ENCODE peak calls at places on chromosomes 7 and 10, in five cellular contexts. One of them, this sample, is unnamed.

GRCh38 chr7:87156709-87157108 is 4.5 kb downstream of the DMTF1 start:
- DNase-seq in fibroblast of lung: peak
- DNase-seq in MM.1S: no peak
- DNase-seq in mammary epithelial cell: no peak
- DNase-seq in GM23248: peak
- DNase-seq in this sample: no peak

GRCh38 chr10:103277713-103278299 is 868 bp downstream of the INA start:
- DNase-seq in fibroblast of lung: no peak
- DNase-seq in mammary epithelial cell: no peak
- DNase-seq in GM23248: no peak
- DNase-seq in MM.1S: no peak
- DNase-seq in this sample: no peak

GRCh38 chr10:50422259-50422658 is 170.9 kb upstream of the ASAH2 start:
- DNase-seq in mammary epithelial cell: no peak
- DNase-seq in GM23248: no peak
- DNase-seq in fibroblast of lung: no peak
- DNase-seq in MM.1S: peak
- DNase-seq in this sample: no peak

GRCh38 chr7:92279429-92280031 is 33.8 kb downstream of the ANKIB1 start:
- DNase-seq in mammary epithelial cell: no peak
- DNase-seq in GM23248: no peak
- DNase-seq in fibroblast of lung: no peak
- DNase-seq in MM.1S: no peak
- DNase-seq in this sample: no peak

GRCh38 chr7:25665346-25665745 is 437.1 kb upstream of the NPVF start:
- DNase-seq in mammary epithelial cell: no peak
- DNase-seq in MM.1S: no peak
- DNase-seq in GM23248: peak
- DNase-seq in fibroblast of lung: no peak
- DNase-seq in this sample: no peak

GRCh38 chr10:45418859-45419672 is 45.0 kb downstream of the ALOX5 start:
- DNase-seq in MM.1S: peak
- DNase-seq in GM23248: peak
- DNase-seq in fibroblast of lung: peak
- DNase-seq in mammary epithelial cell: peak
- DNase-seq in this sample: no peak

GRCh38 chr10:97676770-97677581 is 10.1 kb downstream of the AVPI1 start:
- DNase-seq in GM23248: peak
- DNase-seq in fibroblast of lung: peak
- DNase-seq in mammary epithelial cell: peak
- DNase-seq in MM.1S: peak
- DNase-seq in this sample: peak

GRCh38 chr10:7085147-7085912 is 325.5 kb downstream of the SFMBT2 start:
- DNase-seq in mammary epithelial cell: no peak
- DNase-seq in fibroblast of lung: peak
- DNase-seq in GM23248: peak
- DNase-seq in MM.1S: no peak
- DNase-seq in this sample: no peak

GRCh38 chr7:1268076-1268815 is 35.6 kb downstream of the UNCX start:
- DNase-seq in mammary epithelial cell: no peak
- DNase-seq in MM.1S: no peak
- DNase-seq in fibroblast of lung: no peak
- DNase-seq in GM23248: no peak
- DNase-seq in this sample: no peak

GRCh38 chr10:91220194-91220953 is at the start of gene PCGF5:
- DNase-seq in mammary epithelial cell: peak
- DNase-seq in MM.1S: peak
- DNase-seq in fibroblast of lung: peak
- DNase-seq in GM23248: peak
- DNase-seq in this sample: peak
- TF ChIP-seq EZH2 in mammary epithelial cell: no peak
- TF ChIP-seq EZH2 in MM.1S: no peak
- TF ChIP-seq EZH2 in fibroblast of lung: no peak
- TF ChIP-seq EZH2 in GM23248: no peak
- TF ChIP-seq EZH2 in this sample: no peak

DNA sequence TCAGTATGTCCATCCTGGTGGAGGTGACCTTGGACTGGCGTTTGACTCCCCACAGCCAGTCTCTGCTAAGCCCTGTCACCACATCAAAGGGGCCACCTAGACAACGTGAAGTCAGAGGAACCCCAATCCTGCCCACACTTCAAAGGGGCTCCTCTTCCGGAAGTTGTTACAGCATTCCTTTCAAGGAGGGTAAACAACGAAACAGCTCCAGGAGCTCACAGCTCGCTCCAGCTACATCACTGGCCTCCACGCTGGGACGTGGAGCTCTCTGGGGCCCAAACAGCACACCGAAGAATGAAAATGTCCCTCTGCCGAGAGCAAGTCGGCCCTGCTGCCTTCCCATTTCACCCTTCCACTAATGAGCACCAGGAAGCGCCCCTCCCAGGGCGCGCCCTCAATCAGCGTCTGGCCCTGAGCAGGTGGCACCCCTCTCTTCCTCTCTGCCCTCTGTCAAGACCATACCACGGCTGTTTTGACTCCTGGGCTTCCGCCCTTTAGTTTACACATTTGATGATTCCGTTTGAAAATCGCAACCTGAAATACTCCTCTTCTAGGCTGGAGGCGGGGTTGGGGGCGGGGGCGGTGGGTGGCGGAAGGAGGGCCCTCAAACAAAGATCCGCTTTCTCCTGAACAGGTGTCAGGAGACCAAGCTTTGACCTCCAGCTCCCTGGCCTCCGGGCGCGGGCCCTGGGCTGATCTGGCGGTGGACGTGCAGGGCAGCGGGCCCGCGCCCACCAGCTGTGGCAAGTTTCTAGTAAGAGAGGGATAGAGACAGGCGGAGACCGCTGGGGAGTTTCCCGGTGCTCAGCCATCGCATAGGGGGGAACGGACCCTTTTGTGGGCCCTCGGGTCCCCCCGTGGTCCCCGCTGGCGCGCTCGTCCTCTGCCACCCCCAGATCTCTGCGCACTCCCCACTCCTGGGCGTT is 53.1 kb upstream of the KDM7A start:
- DNase-seq in fibroblast of lung: no peak
- DNase-seq in mammary epithelial cell: no peak
- DNase-seq in GM23248: no peak
- DNase-seq in MM.1S: peak
- DNase-seq in this sample: peak
- H3K9ac ChIP-seq in fibroblast of lung: no peak
- H3K9ac ChIP-seq in mammary epithelial cell: no peak
- H3K9ac ChIP-seq in GM23248: peak
- H3K9ac ChIP-seq in MM.1S: no peak
- H3K9ac ChIP-seq in this sample: peak

GRCh38 chr7:157701395-157701794 is 364.6 kb downstream of the DNAJB6 start:
- DNase-seq in mammary epithelial cell: no peak
- DNase-seq in GM23248: no peak
- DNase-seq in fibroblast of lung: no peak
- DNase-seq in MM.1S: no peak
- DNase-seq in this sample: no peak
- TF ChIP-seq EZH2 in mammary epithelial cell: no peak
- TF ChIP-seq EZH2 in GM23248: no peak
- TF ChIP-seq EZH2 in fibroblast of lung: no peak
- TF ChIP-seq EZH2 in MM.1S: no peak
- TF ChIP-seq EZH2 in this sample: no peak

DNA sequence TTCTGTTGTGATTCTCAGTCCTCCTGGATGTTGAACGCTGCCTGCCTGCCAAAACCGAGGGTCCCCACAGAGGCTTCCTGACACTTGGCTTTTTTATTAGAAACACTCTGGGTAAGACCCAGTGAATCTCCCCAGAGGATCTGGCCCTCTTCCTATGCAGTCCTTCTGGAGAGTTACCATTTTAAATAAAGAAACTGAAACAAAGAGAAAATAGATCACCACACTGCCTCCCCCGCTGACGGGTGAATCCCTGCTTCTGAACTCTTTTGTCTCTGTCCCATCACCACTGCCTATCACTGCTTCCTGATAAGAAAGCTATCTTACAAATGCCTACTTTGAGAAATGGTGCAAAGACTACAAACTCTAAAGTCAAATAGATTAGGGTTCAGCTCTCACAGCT is 79.4 kb upstream of the PPP1R3C start:
- DNase-seq in GM23248: no peak
- DNase-seq in fibroblast of lung: no peak
- DNase-seq in MM.1S: peak
- DNase-seq in mammary epithelial cell: no peak
- DNase-seq in this sample: no peak
- H3K9ac ChIP-seq in GM23248: peak
- H3K9ac ChIP-seq in fibroblast of lung: no peak
- H3K9ac ChIP-seq in MM.1S: peak
- H3K9ac ChIP-seq in mammary epithelial cell: no peak
- H3K9ac ChIP-seq in this sample: no peak

DNA sequence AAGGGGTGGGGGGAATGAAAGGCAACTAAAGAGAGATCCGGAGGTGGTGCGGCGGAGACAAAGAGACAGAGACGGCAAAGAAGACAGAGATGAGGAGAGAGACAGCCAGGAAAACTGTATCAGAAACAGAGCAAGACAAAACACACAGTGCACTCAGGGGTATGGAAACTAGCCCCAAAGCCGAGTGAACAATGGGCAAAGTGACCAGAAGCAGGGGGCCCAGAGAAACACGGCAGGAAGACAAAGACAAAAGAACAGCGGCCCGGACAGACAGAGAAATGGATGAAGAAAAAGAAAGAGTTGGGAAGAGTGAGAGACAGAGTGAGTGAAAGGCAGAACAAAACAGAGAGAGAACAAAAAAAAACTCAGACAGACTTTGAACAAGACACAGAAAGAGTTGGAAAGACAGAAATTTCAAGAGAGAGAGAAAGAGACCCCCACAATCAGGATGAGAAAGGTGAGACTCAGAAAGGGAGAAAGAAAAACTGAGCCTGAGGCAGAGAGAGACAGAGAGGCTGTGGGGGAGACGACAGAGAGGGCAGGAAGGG is 60.6 kb upstream of the PAX2 start:
- DNase-seq in mammary epithelial cell: no peak
- DNase-seq in MM.1S: no peak
- DNase-seq in fibroblast of lung: no peak
- DNase-seq in GM23248: no peak
- DNase-seq in this sample: no peak
- TF ChIP-seq EZH2 in mammary epithelial cell: no peak
- TF ChIP-seq EZH2 in MM.1S: no peak
- TF ChIP-seq EZH2 in fibroblast of lung: peak
- TF ChIP-seq EZH2 in GM23248: no peak
- TF ChIP-seq EZH2 in this sample: no peak

GRCh38 chr10:115937756-115938032 is 335.3 kb downstream of the GFRA1 start:
- DNase-seq in mammary epithelial cell: no peak
- DNase-seq in GM23248: peak
- DNase-seq in fibroblast of lung: no peak
- DNase-seq in MM.1S: no peak
- DNase-seq in this sample: no peak
- H3K9ac ChIP-seq in mammary epithelial cell: no peak
- H3K9ac ChIP-seq in GM23248: no peak
- H3K9ac ChIP-seq in fibroblast of lung: no peak
- H3K9ac ChIP-seq in MM.1S: no peak
- H3K9ac ChIP-seq in this sample: no peak

DNA sequence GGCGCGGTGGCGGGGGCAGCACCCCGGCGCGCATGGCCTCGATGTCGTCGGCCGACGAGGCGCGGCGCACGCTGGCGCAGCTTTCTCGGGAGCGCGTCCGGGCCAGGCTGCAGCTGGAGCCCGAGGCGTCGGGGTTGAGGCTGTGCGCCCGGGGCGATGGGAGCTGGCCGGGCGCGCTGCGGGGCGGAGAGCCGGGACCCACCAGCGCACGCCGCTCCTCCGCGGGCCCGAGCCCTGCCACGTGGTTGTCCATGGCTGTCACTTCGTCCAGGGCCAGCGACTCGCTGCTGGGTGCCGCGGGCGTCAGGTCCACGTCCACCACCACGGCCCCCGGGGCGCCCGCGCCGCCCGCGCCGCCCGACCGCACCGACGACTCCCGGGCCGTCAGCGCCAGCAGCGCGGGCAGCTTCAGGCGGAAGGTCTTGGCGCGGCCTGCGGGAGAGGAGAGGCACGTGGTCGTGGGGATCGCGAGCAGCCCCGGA is 20.0 kb downstream of the KCNH2 start:
- DNase-seq in mammary epithelial cell: no peak
- DNase-seq in MM.1S: no peak
- DNase-seq in GM23248: no peak
- DNase-seq in fibroblast of lung: no peak
- DNase-seq in this sample: no peak
- TF ChIP-seq EZH2 in mammary epithelial cell: no peak
- TF ChIP-seq EZH2 in MM.1S: no peak
- TF ChIP-seq EZH2 in GM23248: peak
- TF ChIP-seq EZH2 in fibroblast of lung: no peak
- TF ChIP-seq EZH2 in this sample: no peak

This sample was measured in DND-41.